ENCODE peak calls at places on chromosomes 6 and 20, in ten cellular contexts. L is CD4-positive, alpha-beta memory T cell; S is transverse colon; E is Karpas-422; R is fibroblast of lung; Z is mammary epithelial cell; Q is A549; J is right atrium auricular region; B is hepatocyte; W is left lung. Y is an unnamed sample.

GRCh38 chr20:63290677-63291472 is 2.1 kb upstream of the COL20A1 start:
- DNase-seq in E (peak; percentile 88), Q (peak; percentile 51), L (peak; percentile 41), J (no peak), S (peak; percentile 41), R (peak; percentile 12), W (peak; percentile 87), Z (peak; percentile 31), B (peak; percentile 73), Y (no peak)

GRCh38 chr6:149223120-149223775 is 94.3 kb upstream of the TAB2 start:
- DNase-seq in L (no peak), E (no peak), Z (no peak), W (no peak), S (no peak), J (no peak), R (no peak), Q (no peak), B (no peak), Y (no peak)

GRCh38 chr20:63191400-63191799 is 24.5 kb downstream of the YTHDF1 start:
- DNase-seq in Z (no peak), W (peak; percentile 79), R (no peak), S (peak; percentile 91), J (no peak), L (no peak), E (no peak), Q (peak; percentile 73), B (no peak), Y (peak; percentile 96)

GRCh38 chr20:4828830-4829493 is 107.3 kb downstream of the PRND start:
- DNase-seq in S (no peak), B (no peak), W (no peak), R (no peak), Z (no peak), E (no peak), Q (no peak), J (no peak), L (no peak), Y (no peak)

GRCh38 chr6:158797331-158798202 is 21.6 kb downstream of the EZR start:
- DNase-seq in Z (peak; percentile 50), Q (no peak), R (peak; percentile 78), L (no peak), J (no peak), W (no peak), B (no peak), E (no peak), S (no peak), Y (no peak)

GRCh38 chr6:158286413-158286812 is 25.9 kb upstream of the TULP4 start:
- DNase-seq in S (no peak), Z (peak; percentile 33), B (no peak), Q (no peak), E (no peak), J (no peak), R (peak; percentile 74), L (no peak), W (no peak), Y (no peak)

GRCh38 chr6:170444811-170445211 is 108.3 kb downstream of the PSMB1 start:
- DNase-seq in W (peak; percentile 68), E (no peak), S (no peak), R (no peak), B (no peak), Q (no peak), Z (peak; percentile 28), J (no peak), L (no peak), Y (no peak)

GRCh38 chr6:113009682-113010081 is 662.6 kb downstream of the RFPL4B start:
- DNase-seq in R (no peak), Z (no peak), W (no peak), E (no peak), L (no peak), Q (no peak), J (no peak), B (no peak), S (no peak), Y (no peak)

GRCh38 chr20:50260480-50261221 is 70.0 kb downstream of the CEBPB start:
- DNase-seq in B (no peak), E (no peak), Z (no peak), R (no peak), L (no peak), S (no peak), W (no peak), J (no peak), Q (no peak), Y (no peak)

GRCh38 chr6:107448776-107449175 is 10.6 kb downstream of the PDSS2 start:
- DNase-seq in R (no peak), E (no peak), Q (no peak), L (no peak), J (no peak), W (no peak), Z (no peak), S (no peak), B (no peak), Y (no peak)

GRCh38 chr6:152309648-152310047 is 327.5 kb downstream of the SYNE1 start:
- DNase-seq in B (no peak), L (peak; percentile 84), W (no peak), E (no peak), Z (peak; percentile 22), S (peak; percentile 25), R (no peak), J (no peak), Q (no peak), Y (no peak)

GRCh38 chr20:43942661-43943285 is 28.1 kb downstream of the TOX2 start:
- DNase-seq in Z (peak; percentile 56), S (no peak), W (no peak), B (no peak), L (no peak), Q (peak; percentile 38), R (peak; percentile 80), J (no peak), E (peak; percentile 91), Y (no peak)

GRCh38 chr6:136534268-136534667 is 16.0 kb downstream of the MAP7 start:
- DNase-seq in Z (no peak), L (no peak), E (no peak), S (no peak), W (no peak), J (no peak), Q (no peak), R (no peak), B (no peak), Y (no peak)

GRCh38 chr6:26331809-26332226 is 33.2 kb upstream of the BTN3A2 start:
- DNase-seq in B (no peak), L (peak; percentile 59), W (no peak), J (no peak), R (no peak), Z (no peak), Q (no peak), S (no peak), E (peak; percentile 56), Y (no peak)

GRCh38 chr20:34512955-34513419 is 3.2 kb upstream of the DYNLRB1 start:
- DNase-seq in R (no peak), L (no peak), J (no peak), W (no peak), Q (peak; percentile 54), Z (no peak), B (no peak), E (no peak), S (no peak), Y (no peak)
- H3K27ac ChIP-seq in R (peak overlapping the region; percentile 38), L (peak overlapping the region; percentile 18), J (no peak overlapping the region), W (peak overlapping the region; percentile 48), Q (no peak overlapping the region), Z (peak overlapping the region; percentile 40), B (peak overlapping the region; percentile 68), E (no peak overlapping the region), S (no peak overlapping the region), Y (peak overlapping the region; percentile 60)

GRCh38 chr6:120010075-120010474 is 660.5 kb upstream of the MAN1A1 start:
- DNase-seq in Z (no peak), W (no peak), R (no peak), E (no peak), S (no peak), Q (no peak), B (no peak), L (no peak), J (no peak), Y (no peak)

DNA sequence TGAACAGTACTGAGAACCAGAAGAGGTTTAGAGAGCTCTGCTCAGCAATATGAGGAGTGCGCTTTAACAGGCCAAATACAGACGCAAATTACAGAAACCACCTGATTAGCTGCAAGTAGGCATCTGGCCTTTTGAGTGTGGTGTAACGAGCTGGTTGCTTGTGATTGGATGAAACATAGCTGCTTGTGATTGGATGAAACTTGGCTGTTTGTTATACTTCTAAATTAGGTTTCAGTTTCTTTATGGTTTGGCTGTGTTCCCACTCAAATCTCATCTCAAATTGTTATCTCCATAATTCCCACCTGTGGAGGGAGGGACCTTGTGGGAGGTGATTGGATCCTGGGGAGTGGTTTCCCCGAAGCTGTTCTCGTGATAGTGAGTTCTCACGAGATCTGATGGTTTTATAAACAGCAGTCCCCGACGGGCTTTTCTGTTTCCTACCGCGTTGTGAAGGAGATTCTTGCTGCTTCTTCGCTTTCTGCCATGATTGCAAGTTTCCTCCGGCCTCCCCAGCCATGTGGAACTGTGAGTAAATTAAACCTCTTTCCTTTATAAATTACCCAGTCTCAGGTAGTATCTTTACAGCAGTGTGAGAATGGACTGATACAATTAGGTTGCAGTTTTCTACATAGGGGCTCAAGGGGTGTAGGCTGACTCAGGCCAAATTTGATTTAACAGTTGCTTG is 655.9 kb upstream of the MAN1A1 start:
- DNase-seq in Q (peak; percentile 58), B (no peak), S (no peak), J (no peak), Z (no peak), L (no peak), E (no peak), R (no peak), W (no peak), Y (no peak)
- H3K27ac ChIP-seq in Q (peak overlapping the region; percentile 28), B (no peak overlapping the region), S (no peak overlapping the region), J (no peak overlapping the region), Z (no peak overlapping the region), L (no peak overlapping the region), E (no peak overlapping the region), R (no peak overlapping the region), W (no peak overlapping the region), Y (no peak overlapping the region)

DNA sequence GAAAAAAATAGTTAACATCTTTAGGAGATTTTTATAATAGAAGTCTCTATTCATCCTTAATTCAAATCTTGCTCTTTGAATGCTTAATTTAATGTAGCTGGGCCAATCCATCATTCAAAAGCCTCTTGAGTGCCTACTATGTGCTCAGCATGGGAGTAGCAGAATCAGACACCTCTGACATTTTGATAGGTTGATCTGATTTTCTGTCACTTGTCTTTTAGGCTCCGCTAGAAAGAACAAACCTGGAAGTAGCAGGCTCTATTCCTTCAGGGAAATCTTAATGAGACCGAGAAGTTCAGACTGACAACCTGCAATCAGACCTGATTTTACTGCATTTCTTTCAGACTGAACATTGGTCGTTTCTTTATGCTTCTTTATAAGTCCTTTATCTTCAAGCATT is 588.6 kb upstream of the MANEA start:
- DNase-seq in S (no peak), W (no peak), Q (no peak), B (no peak), J (no peak), Z (no peak), R (no peak), L (no peak), E (no peak), Y (no peak)
- H3K27ac ChIP-seq in S (no peak overlapping the region), W (no peak overlapping the region), Q (no peak overlapping the region), B (no peak overlapping the region), J (no peak overlapping the region), Z (no peak overlapping the region), R (no peak overlapping the region), L (no peak overlapping the region), E (no peak overlapping the region), Y (no peak overlapping the region)

DNA sequence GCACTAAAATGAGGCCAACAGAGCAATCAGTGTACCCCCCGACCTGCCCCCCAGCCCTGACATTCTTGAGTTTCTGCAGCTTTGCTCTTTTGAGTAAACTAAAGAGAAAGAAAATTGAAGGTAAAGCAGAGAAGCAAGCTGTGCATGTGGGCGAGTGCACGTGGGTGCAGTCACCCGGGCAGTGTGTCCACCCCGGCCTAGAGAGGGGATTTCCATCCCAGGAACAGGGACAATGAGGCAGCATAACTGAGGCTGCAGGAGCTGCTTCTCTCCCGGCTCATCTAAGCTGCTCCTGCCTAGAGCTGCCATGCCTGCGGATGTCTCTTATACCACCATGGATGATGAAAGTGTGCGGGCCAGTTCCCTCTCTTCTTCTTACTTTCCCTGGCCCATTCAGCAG is 16.8 kb downstream of the CASS4 start:
- DNase-seq in Z (no peak), E (no peak), J (no peak), L (no peak), B (no peak), S (no peak), R (no peak), Q (no peak), W (no peak), Y (no peak)
- H3K27ac ChIP-seq in Z (no peak overlapping the region), E (no peak overlapping the region), J (no peak overlapping the region), L (peak overlapping the region; percentile 54), B (no peak overlapping the region), S (no peak overlapping the region), R (peak overlapping the region; percentile 98), Q (no peak overlapping the region), W (peak overlapping the region; percentile 66), Y (no peak overlapping the region)

Y was measured in substantia nigra.